ENCODE peak calls at places on chromosomes 1 and 21, in four cellular contexts. M, K, V and F are unnamed samples.

GRCh38 chr1:113783254-113784103 is 24.2 kb upstream of the PHTF1 start:
- DNase-seq in M (peak; percentile 21), K (no peak), V (peak; percentile 60), F (no peak)

GRCh38 chr1:64484651-64485050 is 14.7 kb downstream of the CACHD1 start:
- DNase-seq in M (no peak), K (no peak), V (peak; percentile 49), F (no peak)

GRCh38 chr1:180080439-180080838 is 74.2 kb upstream of the QSOX1 start:
- DNase-seq in M (no peak), K (no peak), V (no peak), F (no peak)

GRCh38 chr1:52551476-52552235 is 1.2 kb downstream of the TUT4 start:
- DNase-seq in M (peak; percentile 37), K (no peak), V (peak; percentile 65), F (peak; percentile 23)

GRCh38 chr1:172931340-172931739 is 119.4 kb downstream of the TNFSF18 start:
- DNase-seq in M (no peak), K (no peak), V (no peak), F (no peak)

GRCh38 chr1:110228386-110228785 is 18.3 kb downstream of the KCNC4 start:
- DNase-seq in M (no peak), K (no peak), V (no peak), F (no peak)

GRCh38 chr1:90879281-90879680 is 142.6 kb downstream of the ZNF644 start:
- DNase-seq in M (no peak), K (no peak), V (peak; percentile 8), F (no peak)

GRCh38 chr1:3569436-3569835 is 41.9 kb downstream of the MEGF6 start:
- DNase-seq in M (no peak), K (no peak), V (no peak), F (no peak)

GRCh38 chr1:217029311-217030157 is 306.3 kb upstream of the ESRRG start:
- DNase-seq in M (no peak), K (no peak), V (peak; percentile 56), F (no peak)

GRCh38 chr1:22805672-22806038 is 95.0 kb downstream of the EPHB2 start:
- DNase-seq in M (no peak), K (no peak), V (no peak), F (no peak)

GRCh38 chr1:167161242-167161641 is 59.4 kb upstream of the POU2F1 start:
- DNase-seq in M (no peak), K (no peak), V (no peak), F (no peak)

GRCh38 chr1:248906741-248907661 is 966 bp downstream of the PGBD2 start:
- DNase-seq in M (peak; percentile 5), K (no peak), V (no peak), F (no peak)

GRCh38 chr1:75087278-75087677 is 46.9 kb upstream of the LHX8 start:
- DNase-seq in M (no peak), K (no peak), V (no peak), F (no peak)

GRCh38 chr1:112702420-112703261 is 4.3 kb downstream of the RHOC start:
- DNase-seq in M (no peak), K (no peak), V (no peak), F (no peak)

GRCh38 chr1:211371406-211372105 is 44.9 kb downstream of the TRAF5 start:
- DNase-seq in M (no peak), K (no peak), V (peak; percentile 27), F (no peak)

GRCh38 chr1:51922040-51922439 is 43.5 kb upstream of the NRDC start:
- DNase-seq in M (no peak), K (no peak), V (no peak), F (no peak)

GRCh38 chr1:46653405-46653853 is 14.7 kb downstream of the ATPAF1 start:
- DNase-seq in M (no peak), K (no peak), V (peak; percentile 46), F (no peak)

GRCh38 chr21:45581322-45581712 is 39.1 kb upstream of the SLC19A1 start:
- DNase-seq in M (no peak), K (no peak), V (no peak), F (no peak)

GRCh38 chr1:210237514-210237913 is 4.9 kb downstream of the SERTAD4 start:
- DNase-seq in M (no peak), K (no peak), V (no peak), F (no peak)

GRCh38 chr1:1196431-1197187 is 9.8 kb downstream of the TNFRSF18 start:
- DNase-seq in M (peak; percentile 0), K (no peak), V (no peak), F (no peak)

GRCh38 chr1:235069171-235069570 is 59.5 kb downstream of the TOMM20 start:
- DNase-seq in M (no peak), K (no peak), V (no peak), F (no peak)

GRCh38 chr1:16318544-16318943 is 33.7 kb downstream of the FBXO42 start:
- DNase-seq in M (no peak), K (no peak), V (peak; percentile 49), F (no peak)

GRCh38 chr1:101846820-101847219 is 149.9 kb downstream of the OLFM3 start:
- DNase-seq in M (no peak), K (peak; percentile 17), V (no peak), F (peak; percentile 19)

GRCh38 chr1:168348146-168348709 is 67.6 kb downstream of the TBX19 start:
- DNase-seq in M (no peak), K (no peak), V (peak; percentile 24), F (no peak)

GRCh38 chr21:32597205-32597604 is 11.9 kb upstream of the TCP10L start:
- DNase-seq in M (no peak), K (no peak), V (peak; percentile 97), F (no peak)

GRCh38 chr1:177561436-177561835 is 390.7 kb downstream of the BRINP2 start:
- DNase-seq in M (no peak), K (no peak), V (no peak), F (no peak)

GRCh38 chr1:159838715-159839114 is 12.0 kb downstream of the SLAMF8 start:
- DNase-seq in M (no peak), K (no peak), V (no peak), F (no peak)

GRCh38 chr1:2132222-2133038 is 62.1 kb downstream of the FAAP20 start:
- DNase-seq in M (peak; percentile 23), K (peak; percentile 47), V (peak; percentile 86), F (no peak)

GRCh38 chr1:115624859-115625258 is 16.9 kb upstream of the VANGL1 start:
- DNase-seq in M (no peak), K (no peak), V (no peak), F (no peak)

GRCh38 chr1:119787776-119788175 is 19.1 kb upstream of the HMGCS2 start:
- DNase-seq in M (no peak), K (no peak), V (peak; percentile 21), F (no peak)

GRCh38 chr1:93475691-93476090 is 27.8 kb downstream of the FNBP1L start:
- DNase-seq in M (no peak), K (no peak), V (no peak), F (no peak)

GRCh38 chr1:23598424-23598823 is 39.1 kb upstream of the ID3 start:
- DNase-seq in M (no peak), K (no peak), V (no peak), F (peak; percentile 71)

GRCh38 chr21:25441835-25442234 is 165.4 kb downstream of the MRPL39 start:
- DNase-seq in M (no peak), K (no peak), V (no peak), F (no peak)

GRCh38 chr1:243943671-243944428 is 93.8 kb upstream of the AKT3 start:
- DNase-seq in M (no peak), K (no peak), V (no peak), F (no peak)

GRCh38 chr1:226892534-226892895 is 22.1 kb downstream of the PSEN2 start:
- DNase-seq in M (no peak), K (no peak), V (no peak), F (no peak)

GRCh38 chr1:3159121-3159520 is 90.1 kb downstream of the PRDM16 start:
- DNase-seq in M (no peak), K (no peak), V (no peak), F (no peak)

GRCh38 chr1:51576923-51577322 is 40.0 kb upstream of the OSBPL9 start:
- DNase-seq in M (no peak), K (no peak), V (no peak), F (no peak)

GRCh38 chr1:96185181-96185580 is 536.4 kb upstream of the PTBP2 start:
- DNase-seq in M (no peak), K (no peak), V (no peak), F (no peak)

GRCh38 chr1:73886721-73887120 is 311.3 kb downstream of the LRRIQ3 start:
- DNase-seq in M (no peak), K (no peak), V (no peak), F (no peak)